ENCODE peak calls at places on chromosomes 11 and 22, in five cellular contexts. One of them, this sample, is unnamed.

GRCh38 chr11:11786771-11787170 is 55.0 kb upstream of the USP47 start:
- DNase-seq in spleen: no peak
- DNase-seq in SK-N-SH: no peak
- DNase-seq in stomach: no peak
- DNase-seq in HCT116: no peak
- DNase-seq in this sample: peak

GRCh38 chr22:48404004-48404403 is 1423.7 kb downstream of the BRD1 start:
- DNase-seq in spleen: no peak
- DNase-seq in SK-N-SH: no peak
- DNase-seq in stomach: peak
- DNase-seq in HCT116: no peak
- DNase-seq in this sample: no peak

GRCh38 chr11:59207988-59208432 is 4.7 kb downstream of the MPEG1 start:
- DNase-seq in spleen: no peak
- DNase-seq in SK-N-SH: peak
- DNase-seq in stomach: peak
- DNase-seq in HCT116: no peak
- DNase-seq in this sample: peak

GRCh38 chr11:9573775-9574555 is 495 bp downstream of the WEE1 start:
- DNase-seq in spleen: peak
- DNase-seq in SK-N-SH: peak
- DNase-seq in stomach: peak
- DNase-seq in HCT116: no peak
- DNase-seq in this sample: no peak

GRCh38 chr11:18361154-18361553 is 33.2 kb upstream of the LDHA start:
- DNase-seq in spleen: no peak
- DNase-seq in SK-N-SH: no peak
- DNase-seq in stomach: no peak
- DNase-seq in HCT116: no peak
- DNase-seq in this sample: no peak

GRCh38 chr11:77267910-77268309 is 33.6 kb downstream of the GDPD4 start:
- DNase-seq in spleen: no peak
- DNase-seq in SK-N-SH: no peak
- DNase-seq in stomach: no peak
- DNase-seq in HCT116: no peak
- DNase-seq in this sample: no peak

GRCh38 chr11:129569007-129569406 is 193.4 kb downstream of the BARX2 start:
- DNase-seq in spleen: no peak
- DNase-seq in SK-N-SH: no peak
- DNase-seq in stomach: no peak
- DNase-seq in HCT116: no peak
- DNase-seq in this sample: no peak

GRCh38 chr11:46736615-46737014 is 17.6 kb downstream of the F2 start:
- DNase-seq in spleen: no peak
- DNase-seq in SK-N-SH: no peak
- DNase-seq in stomach: no peak
- DNase-seq in HCT116: no peak
- DNase-seq in this sample: no peak

GRCh38 chr11:5136246-5136645 is 1.9 kb downstream of the OR52A5 start:
- DNase-seq in spleen: no peak
- DNase-seq in SK-N-SH: no peak
- DNase-seq in stomach: no peak
- DNase-seq in HCT116: no peak
- DNase-seq in this sample: no peak

GRCh38 chr11:112785104-112785503 is 176.1 kb upstream of the NCAM1 start:
- DNase-seq in spleen: no peak
- DNase-seq in SK-N-SH: no peak
- DNase-seq in stomach: no peak
- DNase-seq in HCT116: no peak
- DNase-seq in this sample: no peak

GRCh38 chr22:46113110-46113909 is 37.0 kb upstream of the PPARA start:
- DNase-seq in spleen: no peak
- DNase-seq in SK-N-SH: no peak
- DNase-seq in stomach: no peak
- DNase-seq in HCT116: no peak
- DNase-seq in this sample: no peak
- TF ChIP-seq POLR2AphosphoS5 in spleen: peak
- TF ChIP-seq POLR2AphosphoS5 in SK-N-SH: peak
- TF ChIP-seq POLR2AphosphoS5 in stomach: no peak
- TF ChIP-seq POLR2AphosphoS5 in HCT116: no peak
- TF ChIP-seq POLR2AphosphoS5 in this sample: no peak

DNA sequence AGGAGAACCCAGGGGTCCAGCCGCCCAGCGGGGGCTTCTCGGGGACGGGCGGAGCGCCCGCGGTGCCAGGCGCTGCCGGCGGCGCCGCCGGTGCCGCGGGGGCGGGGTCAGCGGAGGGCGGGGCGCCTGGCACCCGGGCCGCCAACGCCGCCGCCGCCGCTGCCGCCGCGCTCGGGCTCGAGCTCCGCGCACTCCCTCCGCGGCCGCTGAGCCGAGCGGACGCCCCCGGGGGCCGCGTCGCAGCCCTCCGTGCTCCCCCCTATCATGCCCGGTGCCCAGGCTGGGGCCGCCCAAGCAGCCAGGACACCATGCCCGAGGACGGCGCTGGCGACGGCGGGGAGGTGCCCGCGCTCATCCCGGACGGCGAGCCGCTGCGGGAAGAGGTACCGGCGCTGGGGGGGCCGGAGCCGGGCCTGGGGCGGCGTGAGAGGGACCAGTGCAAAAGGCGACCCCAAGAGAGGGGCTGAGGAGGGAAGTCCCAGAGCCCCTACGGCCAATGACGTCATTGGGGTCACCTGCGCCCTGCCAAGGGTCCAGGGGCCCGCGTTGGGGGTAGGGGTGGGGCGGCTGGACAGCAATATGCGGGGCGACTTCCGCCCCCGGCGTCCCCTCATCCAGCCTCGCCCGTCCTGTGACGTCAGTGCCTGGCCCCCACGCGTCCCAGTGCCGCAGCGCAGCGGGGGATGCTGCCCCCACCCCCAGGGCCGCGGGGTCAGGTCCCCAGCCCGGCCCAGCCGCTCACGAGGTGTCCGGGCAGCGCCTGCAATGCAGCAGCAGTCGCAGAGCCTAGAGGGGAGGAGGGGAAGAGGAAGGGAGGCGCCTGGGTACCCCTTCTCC is at the start of gene TMEM151A:
- DNase-seq in spleen: no peak
- DNase-seq in SK-N-SH: peak
- DNase-seq in stomach: peak
- DNase-seq in HCT116: no peak
- DNase-seq in this sample: peak
- H3K4me3 ChIP-seq in spleen: peak
- H3K4me3 ChIP-seq in SK-N-SH: peak
- H3K4me3 ChIP-seq in stomach: peak
- H3K4me3 ChIP-seq in HCT116: peak
- H3K4me3 ChIP-seq in this sample: peak

GRCh38 chr11:65305501-65306268 is 9.0 kb upstream of the CDC42EP2 start:
- DNase-seq in spleen: no peak
- DNase-seq in SK-N-SH: no peak
- DNase-seq in stomach: peak
- DNase-seq in HCT116: no peak
- DNase-seq in this sample: no peak
- TF ChIP-seq POLR2AphosphoS5 in spleen: no peak
- TF ChIP-seq POLR2AphosphoS5 in SK-N-SH: no peak
- TF ChIP-seq POLR2AphosphoS5 in stomach: no peak
- TF ChIP-seq POLR2AphosphoS5 in HCT116: no peak
- TF ChIP-seq POLR2AphosphoS5 in this sample: no peak

GRCh38 chr11:441043-441417 is 781 bp downstream of the ANO9 start:
- DNase-seq in spleen: no peak
- DNase-seq in SK-N-SH: peak
- DNase-seq in stomach: no peak
- DNase-seq in HCT116: no peak
- DNase-seq in this sample: no peak

GRCh38 chr11:440065-441042 is 1.5 kb downstream of the ANO9 start:
- DNase-seq in spleen: no peak
- DNase-seq in SK-N-SH: peak
- DNase-seq in stomach: no peak
- DNase-seq in HCT116: no peak
- DNase-seq in this sample: no peak

GRCh38 chr11:443542-444199 is 1.9 kb upstream of the ANO9 start:
- DNase-seq in spleen: no peak
- DNase-seq in SK-N-SH: no peak
- DNase-seq in stomach: no peak
- DNase-seq in HCT116: no peak
- DNase-seq in this sample: peak

GRCh38 chr11:442611-443081 is 835 bp upstream of the ANO9 start:
- DNase-seq in spleen: no peak
- DNase-seq in SK-N-SH: peak
- DNase-seq in stomach: no peak
- DNase-seq in HCT116: no peak
- DNase-seq in this sample: no peak

GRCh38 chr11:441418-442274 is at the start of gene ANO9:
- DNase-seq in spleen: peak
- DNase-seq in SK-N-SH: peak
- DNase-seq in stomach: peak
- DNase-seq in HCT116: no peak
- DNase-seq in this sample: peak
- H3K4me3 ChIP-seq in spleen: peak
- H3K4me3 ChIP-seq in SK-N-SH: no peak
- H3K4me3 ChIP-seq in stomach: peak
- H3K4me3 ChIP-seq in HCT116: peak
- H3K4me3 ChIP-seq in this sample: peak

GRCh38 chr11:16924826-16925494 is 89.3 kb downstream of the PLEKHA7 start:
- DNase-seq in spleen: no peak
- DNase-seq in SK-N-SH: peak
- DNase-seq in stomach: peak
- DNase-seq in HCT116: peak
- DNase-seq in this sample: peak
- TF ChIP-seq POLR2AphosphoS5 in spleen: no peak
- TF ChIP-seq POLR2AphosphoS5 in SK-N-SH: no peak
- TF ChIP-seq POLR2AphosphoS5 in stomach: peak
- TF ChIP-seq POLR2AphosphoS5 in HCT116: peak
- TF ChIP-seq POLR2AphosphoS5 in this sample: no peak

DNA sequence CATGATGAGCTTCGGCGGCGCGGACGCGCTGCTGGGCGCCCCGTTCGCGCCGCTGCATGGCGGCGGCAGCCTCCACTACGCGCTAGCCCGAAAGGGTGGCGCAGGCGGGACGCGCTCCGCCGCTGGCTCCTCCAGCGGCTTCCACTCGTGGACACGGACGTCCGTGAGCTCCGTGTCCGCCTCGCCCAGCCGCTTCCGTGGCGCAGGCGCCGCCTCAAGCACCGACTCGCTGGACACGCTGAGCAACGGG is 169 bp downstream of the NEFH start:
- DNase-seq in spleen: no peak
- DNase-seq in SK-N-SH: no peak
- DNase-seq in stomach: no peak
- DNase-seq in HCT116: no peak
- DNase-seq in this sample: no peak
- H3K4me3 ChIP-seq in spleen: peak
- H3K4me3 ChIP-seq in SK-N-SH: peak
- H3K4me3 ChIP-seq in stomach: peak
- H3K4me3 ChIP-seq in HCT116: no peak
- H3K4me3 ChIP-seq in this sample: peak

GRCh38 chr11:122085264-122085663 is 30.8 kb downstream of the BLID start:
- DNase-seq in spleen: no peak
- DNase-seq in SK-N-SH: no peak
- DNase-seq in stomach: no peak
- DNase-seq in HCT116: no peak
- DNase-seq in this sample: no peak
- TF ChIP-seq POLR2AphosphoS5 in spleen: no peak
- TF ChIP-seq POLR2AphosphoS5 in SK-N-SH: peak
- TF ChIP-seq POLR2AphosphoS5 in stomach: no peak
- TF ChIP-seq POLR2AphosphoS5 in HCT116: peak
- TF ChIP-seq POLR2AphosphoS5 in this sample: no peak

GRCh38 chr22:42400811-42401547 is 31.2 kb downstream of the NFAM1 start:
- DNase-seq in spleen: no peak
- DNase-seq in SK-N-SH: no peak
- DNase-seq in stomach: no peak
- DNase-seq in HCT116: no peak
- DNase-seq in this sample: no peak
- H3K4me3 ChIP-seq in spleen: no peak
- H3K4me3 ChIP-seq in SK-N-SH: no peak
- H3K4me3 ChIP-seq in stomach: no peak
- H3K4me3 ChIP-seq in HCT116: no peak
- H3K4me3 ChIP-seq in this sample: no peak

GRCh38 chr11:57402188-57403066 is 12.0 kb upstream of the PRG2 start:
- DNase-seq in spleen: no peak
- DNase-seq in SK-N-SH: no peak
- DNase-seq in stomach: no peak
- DNase-seq in HCT116: peak
- DNase-seq in this sample: no peak
- TF ChIP-seq POLR2AphosphoS5 in spleen: no peak
- TF ChIP-seq POLR2AphosphoS5 in SK-N-SH: no peak
- TF ChIP-seq POLR2AphosphoS5 in stomach: no peak
- TF ChIP-seq POLR2AphosphoS5 in HCT116: no peak
- TF ChIP-seq POLR2AphosphoS5 in this sample: no peak

DNA sequence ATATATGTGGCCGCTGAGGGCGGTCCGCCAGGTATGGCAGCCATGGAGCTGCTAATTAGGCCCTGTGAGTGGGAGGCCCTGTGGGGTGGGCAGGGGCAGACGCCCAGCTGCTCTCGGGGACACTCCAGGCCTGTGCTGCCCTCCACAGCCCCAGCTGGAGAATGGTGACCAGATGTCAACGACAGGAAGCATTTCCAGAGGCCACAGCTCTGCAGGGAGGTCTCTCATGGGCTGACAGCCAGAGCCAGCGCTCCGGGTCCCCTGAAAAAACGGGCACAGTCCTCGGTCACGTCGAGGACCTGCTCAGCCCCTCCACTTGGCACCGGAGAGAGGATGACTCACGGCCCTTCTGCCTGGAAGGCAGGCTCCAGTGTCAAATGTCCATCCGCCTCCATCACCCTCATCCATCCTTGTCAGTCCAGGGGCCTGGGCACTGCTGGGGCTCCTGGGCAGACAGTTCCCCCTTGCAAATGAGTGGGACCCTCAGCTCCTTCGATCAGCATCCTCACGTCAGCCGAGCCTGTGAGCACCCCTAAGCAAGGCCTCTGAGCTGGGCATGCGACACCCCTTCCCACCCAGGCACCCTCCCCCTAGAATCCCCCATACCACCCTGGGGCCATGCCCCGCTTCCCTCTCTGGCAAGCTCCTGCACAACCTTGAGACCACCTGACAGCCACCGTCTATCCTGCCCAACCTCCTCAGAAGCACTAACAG is 1.9 kb downstream of the BID start:
- DNase-seq in spleen: peak
- DNase-seq in SK-N-SH: peak
- DNase-seq in stomach: no peak
- DNase-seq in HCT116: no peak
- DNase-seq in this sample: no peak
- H3K4me3 ChIP-seq in spleen: peak
- H3K4me3 ChIP-seq in SK-N-SH: peak
- H3K4me3 ChIP-seq in stomach: peak
- H3K4me3 ChIP-seq in HCT116: no peak
- H3K4me3 ChIP-seq in this sample: peak

This sample was measured in GM23338.